ENCODE peak calls at places on chromosomes 5 and 9, in six cellular contexts. T is D721Med; J is activated naive CD4-positive, alpha-beta T cell treated with anti-CD3 and anti-CD28 coated beads, Interleukin-2, amount 10 ng/mL, durations not matched to agents 7 days and 5 days; K is GM23338; F is NCI-H2081; V is body of pancreas. P is an unnamed sample.

GRCh38 chr5:55234171-55234700 is 828 bp upstream of the CCNO start:
- DNase-seq in T (no peak), J (peak), K (peak), F (peak), V (peak), P (peak)

GRCh38 chr5:142508630-142509425 is 177.1 kb downstream of the FGF1 start:
- DNase-seq in T (no peak), J (no peak), K (peak), F (no peak), V (no peak), P (no peak)

GRCh38 chr9:3181049-3181953 is 337.4 kb upstream of the PUM3 start:
- DNase-seq in T (peak), J (peak), K (peak), F (peak), V (peak), P (peak)

GRCh38 chr5:52846443-52846842 is 58.7 kb downstream of the ITGA1 start:
- DNase-seq in T (no peak), J (no peak), K (no peak), F (peak), V (no peak), P (no peak)

GRCh38 chr5:55544341-55544740 is 9.6 kb upstream of the PLPP1 start:
- DNase-seq in T (no peak), J (no peak), K (no peak), F (no peak), V (no peak), P (no peak)

GRCh38 chr5:53334431-53334941 is 145.9 kb upstream of the FST start:
- DNase-seq in T (no peak), J (no peak), K (no peak), F (no peak), V (no peak), P (no peak)

GRCh38 chr5:87190687-87191086 is 77.0 kb upstream of the RASA1 start:
- DNase-seq in T (no peak), J (no peak), K (no peak), F (no peak), V (no peak), P (no peak)

GRCh38 chr5:16548115-16548514 is 68.7 kb downstream of the RETREG1 start:
- DNase-seq in T (no peak), J (no peak), K (no peak), F (no peak), V (peak), P (no peak)

GRCh38 chr5:87383216-87383615 is 29.5 kb downstream of the CCNH start:
- DNase-seq in T (no peak), J (no peak), K (no peak), F (no peak), V (no peak), P (no peak)

GRCh38 chr9:116247791-116248343 is 94.3 kb downstream of the PAPPA start:
- DNase-seq in T (no peak), J (no peak), K (no peak), F (no peak), V (no peak), P (no peak)

GRCh38 chr9:129497064-129497836 is 123.7 kb downstream of the C9orf50 start:
- DNase-seq in T (no peak), J (no peak), K (peak), F (peak), V (peak), P (no peak)

P was measured in activated CD8-positive, alpha-beta T cell treated with anti-CD3 and anti-CD28 coated beads, Interleukin-2, amount 10 ng/mL, durations not matched to agents 7 days and 5 days.